ENCODE peak calls at places on chromosome 18, in four cellular contexts. V, D, L and T are unnamed samples.

GRCh38 chr18:2846241-2846637 is 567 bp upstream of the EMILIN2 start:
- DNase-seq in V (no peak), D (peak; percentile 33), L (peak; percentile 36), T (peak; percentile 71)

GRCh38 chr18:75879196-75879595 is 451.7 kb upstream of the SMIM21 start:
- DNase-seq in V (no peak), D (no peak), L (no peak), T (peak; percentile 0)

GRCh38 chr18:47075098-47075883 is 39.9 kb upstream of the ELOA2 start:
- DNase-seq in V (peak; percentile 57), D (no peak), L (no peak), T (no peak)

GRCh38 chr18:57837917-57838548 is 34.9 kb upstream of the ATP8B1 start:
- DNase-seq in V (no peak), D (no peak), L (peak; percentile 78), T (no peak)

GRCh38 chr18:79643049-79643765 is 36.4 kb upstream of the CTDP1 start:
- DNase-seq in V (no peak), D (no peak), L (no peak), T (no peak)

GRCh38 chr18:456361-456821 is 44.1 kb downstream of the COLEC12 start:
- DNase-seq in V (no peak), D (peak; percentile 77), L (no peak), T (peak; percentile 87)

GRCh38 chr18:3722662-3723433 is 272.9 kb downstream of the TGIF1 start:
- DNase-seq in V (no peak), D (no peak), L (no peak), T (no peak)

GRCh38 chr18:22168360-22168921 is 948 bp upstream of the GATA6 start:
- DNase-seq in V (no peak), D (no peak), L (peak; percentile 13), T (no peak)

GRCh38 chr18:74251297-74252031 is 40.3 kb downstream of the CYB5A start:
- DNase-seq in V (no peak), D (peak; percentile 56), L (no peak), T (peak; percentile 70)

GRCh38 chr18:11095674-11096293 is 53.6 kb downstream of the PIEZO2 start:
- DNase-seq in V (no peak), D (no peak), L (no peak), T (no peak)

GRCh38 chr18:55588876-55589595 is 1.0 kb upstream of the TCF4 start:
- DNase-seq in V (no peak), D (no peak), L (no peak), T (peak; percentile 31)

GRCh38 chr18:79940126-79940813 is 11.2 kb downstream of the SLC66A2 start:
- DNase-seq in V (no peak), D (no peak), L (no peak), T (no peak)

GRCh38 chr18:22223263-22223960 is 54.0 kb downstream of the GATA6 start:
- DNase-seq in V (peak; percentile 69), D (peak; percentile 89), L (no peak), T (peak; percentile 99)

GRCh38 chr18:13455960-13456471 is 237.5 kb downstream of the LDLRAD4 start:
- DNase-seq in V (no peak), D (no peak), L (peak; percentile 84), T (no peak)

GRCh38 chr18:581106-581505 is 926 bp downstream of the CETN1 start:
- DNase-seq in V (no peak), D (no peak), L (no peak), T (no peak)

GRCh38 chr18:35121531-35121930 is 80.3 kb downstream of the MAPRE2 start:
- DNase-seq in V (no peak), D (no peak), L (no peak), T (no peak)

GRCh38 chr18:46542545-46542944 is 114.5 kb downstream of the LOXHD1 start:
- DNase-seq in V (no peak), D (no peak), L (no peak), T (peak; percentile 34)

GRCh38 chr18:23963443-23964185 is 50.9 kb upstream of the TTC39C start:
- DNase-seq in V (no peak), D (no peak), L (no peak), T (no peak)